ENCODE peak calls at places on chromosomes 12 and 14, in ten cellular contexts. R is HepG2, P is hepatocyte, V is left lung, Z is upper lobe of right lung, O is mammary epithelial cell, H is heart right ventricle, K is A549, I is heart left ventricle, A is BE2C. M is an unnamed sample.

GRCh38 chr12:89574736-89575208 is 48.9 kb upstream of the POC1B start:
- DNase-seq in R (peak; percentile 2), P (peak; percentile 28), V (no peak), Z (no peak), O (peak; percentile 18), H (no peak), K (no peak), I (peak; percentile 20), A (no peak), M (no peak)

GRCh38 chr12:131928080-131928764 is 854 bp upstream of the PUS1 start:
- DNase-seq in R (no peak), P (no peak), V (peak; percentile 57), Z (no peak), O (no peak), H (no peak), K (no peak), I (peak; percentile 24), A (no peak), M (no peak)

GRCh38 chr12:92208613-92209121 is 63.0 kb upstream of the BTG1 start:
- DNase-seq in R (no peak), P (peak; percentile 55), V (no peak), Z (no peak), O (peak; percentile 65), H (no peak), K (peak; percentile 26), I (no peak), A (no peak), M (no peak)

GRCh38 chr14:67251573-67252226 is 10.5 kb downstream of the PALS1 start:
- DNase-seq in R (no peak), P (no peak), V (no peak), Z (no peak), O (peak; percentile 56), H (no peak), K (no peak), I (no peak), A (no peak), M (no peak)

GRCh38 chr12:1904875-1905274 is 13.6 kb downstream of the CACNA2D4 start:
- DNase-seq in R (no peak), P (no peak), V (no peak), Z (no peak), O (no peak), H (no peak), K (no peak), I (no peak), A (no peak), M (no peak)

GRCh38 chr12:85920324-85920947 is 46.3 kb downstream of the NTS start:
- DNase-seq in R (peak; percentile 12), P (peak; percentile 21), V (no peak), Z (no peak), O (peak; percentile 12), H (no peak), K (no peak), I (no peak), A (no peak), M (no peak)

GRCh38 chr12:108611884-108612415 is 14.1 kb upstream of the TMEM119 start:
- DNase-seq in R (peak; percentile 44), P (peak; percentile 34), V (peak; percentile 50), Z (no peak), O (peak; percentile 85), H (no peak), K (peak; percentile 55), I (no peak), A (peak; percentile 44), M (no peak)

GRCh38 chr14:52883658-52884057 is 67.2 kb downstream of the FERMT2 start:
- DNase-seq in R (no peak), P (no peak), V (no peak), Z (no peak), O (no peak), H (no peak), K (no peak), I (no peak), A (no peak), M (no peak)

GRCh38 chr12:6469092-6469491 is 1.4 kb downstream of the VAMP1 start:
- DNase-seq in R (no peak), P (no peak), V (no peak), Z (no peak), O (no peak), H (no peak), K (no peak), I (no peak), A (no peak), M (no peak)

GRCh38 chr14:76918176-76918750 is 92.1 kb downstream of the LRRC74A start:
- DNase-seq in R (no peak), P (peak; percentile 75), V (peak; percentile 88), Z (peak; percentile 76), O (no peak), H (peak; percentile 66), K (no peak), I (peak; percentile 70), A (peak; percentile 91), M (peak; percentile 73)

GRCh38 chr12:54853933-54854538 is at the start of gene MUCL1:
- DNase-seq in R (peak; percentile 48), P (peak; percentile 80), V (no peak), Z (no peak), O (peak; percentile 71), H (no peak), K (peak; percentile 52), I (peak; percentile 21), A (peak; percentile 55), M (no peak)

GRCh38 chr12:111288771-111289170 is 80.1 kb downstream of the PHETA1 start:
- DNase-seq in R (no peak), P (no peak), V (no peak), Z (no peak), O (no peak), H (no peak), K (no peak), I (no peak), A (no peak), M (no peak)

DNA sequence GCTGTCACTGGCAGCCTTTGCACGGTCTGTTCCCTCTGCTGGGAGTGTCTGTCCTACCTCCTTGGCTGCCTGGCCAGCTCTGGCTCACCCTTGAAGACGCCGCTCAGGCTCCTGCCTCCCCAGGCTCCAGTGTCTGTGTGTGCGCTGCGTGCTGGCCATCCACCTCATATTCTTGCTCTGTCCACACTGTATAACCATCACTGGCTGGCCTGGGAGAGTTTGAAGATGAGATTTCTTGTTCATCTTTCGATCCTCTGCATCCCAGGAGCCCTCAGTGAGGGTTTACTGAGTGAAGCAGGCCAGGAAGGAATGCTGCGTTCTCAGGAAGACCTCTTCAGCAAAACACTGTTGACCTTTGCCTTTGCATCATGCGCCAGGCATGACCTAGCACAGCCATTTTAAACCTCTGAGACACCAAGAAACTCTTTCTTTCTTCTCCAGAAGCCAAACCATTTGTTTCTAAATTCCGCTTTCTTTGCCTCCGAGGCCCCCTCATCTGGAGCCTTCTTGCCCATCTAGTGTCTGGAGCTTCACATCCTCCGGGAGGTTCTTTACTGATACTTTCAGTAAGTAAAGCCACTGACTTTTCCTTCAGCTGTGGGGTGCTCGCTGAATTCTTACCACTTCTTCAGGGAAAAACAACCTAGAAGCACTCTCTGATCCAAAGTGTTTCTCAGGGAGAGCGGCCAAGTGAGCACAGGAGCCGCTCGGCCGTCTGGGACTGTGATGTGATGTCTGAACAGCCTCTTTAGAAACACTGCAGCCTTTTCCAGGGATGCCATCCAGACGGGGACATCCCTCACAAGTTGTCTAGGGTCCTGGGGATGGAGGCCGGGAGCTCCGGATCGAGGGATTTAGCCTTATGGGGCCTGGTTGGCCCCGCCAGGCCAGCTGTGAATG is 160.9 kb downstream of the ZFP36L1 start:
- DNase-seq in R (no peak), P (no peak), V (no peak), Z (peak; percentile 49), O (no peak), H (no peak), K (no peak), I (no peak), A (no peak), M (no peak)
- H3K4me1 ChIP-seq in R (peaks cover 76% of the 10 kb centered on the region), P (peaks cover 61% of the 10 kb centered on the region), V (peaks cover 23% of the 10 kb centered on the region), Z (peaks cover 27% of the 10 kb centered on the region), O (peaks cover 33% of the 10 kb centered on the region), H (peaks cover 42% of the 10 kb centered on the region), K (no peaks in the 10 kb centered on the region), I (peaks cover 15% of the 10 kb centered on the region), A (no peaks in the 10 kb centered on the region), M (peaks cover 50% of the 10 kb centered on the region)

DNA sequence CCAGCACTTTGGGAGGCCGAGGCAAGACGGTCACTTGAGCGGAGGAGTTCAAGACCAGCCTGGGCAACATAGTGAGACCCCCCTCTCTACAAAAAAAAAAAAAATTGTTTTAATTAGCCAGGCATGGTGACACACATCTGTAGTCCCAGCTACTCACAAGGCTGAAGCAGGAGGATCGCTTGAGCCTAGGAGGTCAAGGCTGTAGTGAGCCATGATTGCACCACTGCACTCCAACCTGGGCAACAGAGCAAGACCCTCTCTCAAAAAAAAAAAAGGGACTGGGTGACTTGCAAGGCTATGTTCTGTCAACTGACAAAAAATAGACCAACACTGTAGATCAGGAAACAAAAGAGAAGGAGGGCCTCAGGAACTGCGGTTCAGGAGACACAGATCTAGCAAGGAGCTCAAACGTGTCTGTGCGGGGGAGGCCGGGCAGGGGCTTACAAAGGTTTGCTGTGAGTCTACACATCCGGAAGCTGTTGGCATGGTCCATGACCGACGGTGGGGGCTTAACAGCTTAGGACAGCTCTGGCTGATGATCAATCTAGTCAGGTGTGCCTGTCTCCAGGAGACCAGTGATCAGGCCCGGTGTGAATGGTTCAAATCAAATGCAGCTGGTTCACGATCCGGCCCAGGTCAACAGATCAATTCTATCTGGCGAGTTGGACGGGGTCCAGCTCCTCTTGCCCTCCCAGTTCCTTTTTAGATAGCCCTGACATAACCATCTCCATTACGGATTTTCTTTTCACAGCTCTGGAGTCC is 31.7 kb upstream of the INF2 start:
- DNase-seq in R (no peak), P (no peak), V (no peak), Z (no peak), O (no peak), H (no peak), K (no peak), I (no peak), A (no peak), M (no peak)
- H3K4me3 ChIP-seq in R (no peak overlapping the region), P (no peak overlapping the region), V (no peak overlapping the region), Z (no peak overlapping the region), O (no peak overlapping the region), H (no peak overlapping the region), K (no peak overlapping the region), I (no peak overlapping the region), A (no peak overlapping the region), M (no peak overlapping the region)

GRCh38 chr12:44227601-44228000 is 391.7 kb downstream of the TMEM117 start:
- DNase-seq in R (no peak), P (no peak), V (no peak), Z (no peak), O (no peak), H (no peak), K (no peak), I (no peak), A (no peak), M (no peak)

GRCh38 chr12:44224399-44224798 is 388.5 kb downstream of the TMEM117 start:
- DNase-seq in R (no peak), P (no peak), V (no peak), Z (no peak), O (peak; percentile 1), H (no peak), K (no peak), I (no peak), A (no peak), M (no peak)

GRCh38 chr12:44223736-44224135 is 387.9 kb downstream of the TMEM117 start:
- DNase-seq in R (no peak), P (no peak), V (no peak), Z (no peak), O (no peak), H (no peak), K (no peak), I (no peak), A (no peak), M (no peak)

GRCh38 chr12:44225128-44225527 is 389.2 kb downstream of the TMEM117 start:
- DNase-seq in R (no peak), P (no peak), V (no peak), Z (no peak), O (no peak), H (no peak), K (no peak), I (no peak), A (no peak), M (no peak)
- TF ChIP-seq CTCF in R (no peak), P (no peak), V (no peak), Z (no peak), O (no peak), H (no peak), K (no peak), I (no peak), A (no peak), M (no peak)

GRCh38 chr14:73427516-73428264 is 30.7 kb downstream of the NUMB start:
- DNase-seq in R (no peak), P (no peak), V (no peak), Z (no peak), O (no peak), H (no peak), K (no peak), I (no peak), A (no peak), M (no peak)
- H3K4me1 ChIP-seq in R (peaks cover 72% of the 10 kb centered on the region), P (peaks cover 22% of the 10 kb centered on the region), V (peaks cover 63% of the 10 kb centered on the region), Z (peaks cover 29% of the 10 kb centered on the region), O (no peaks in the 10 kb centered on the region), H (peaks cover 55% of the 10 kb centered on the region), K (peaks cover 69% of the 10 kb centered on the region), I (no peaks in the 10 kb centered on the region), A (no peaks in the 10 kb centered on the region), M (peaks cover 62% of the 10 kb centered on the region)